ENCODE peak calls at places on chromosome 11, in nine cellular contexts. P is glutamatergic neuron, B is breast epithelium, C is A673, E is lower lobe of right lung, A is body of pancreas, I is cardiac muscle cell, R is thoracic aorta, O is IMR-90. H is an unnamed sample.

GRCh38 chr11:117180661-117181585 is 2.4 kb downstream of the SIDT2 start:
- DNase-seq in C (peak; percentile 92), P (peak; percentile 75), A (peak; percentile 86), R (no peak), E (peak; percentile 87), B (peak; percentile 66), I (peak; percentile 84), O (peak; percentile 70), H (peak; percentile 83)

GRCh38 chr11:73838443-73839122 is 38.1 kb downstream of the COA4 start:
- DNase-seq in B (no peak), I (peak; percentile 74), R (no peak), E (no peak), P (no peak), A (no peak), O (peak; percentile 50), C (no peak), H (no peak)

GRCh38 chr11:130762342-130763037 is 153.8 kb downstream of the SNX19 start:
- DNase-seq in E (peak; percentile 57), R (no peak), A (peak; percentile 46), I (no peak), C (no peak), O (no peak), P (no peak), B (peak; percentile 94), H (no peak)

GRCh38 chr11:33399421-33399820 is 142.2 kb downstream of the HIPK3 start:
- DNase-seq in I (no peak), E (no peak), R (no peak), P (no peak), B (no peak), O (no peak), C (no peak), A (no peak), H (peak; percentile 54)

GRCh38 chr11:94469416-94469815 is 24.2 kb downstream of the MRE11 start:
- DNase-seq in E (no peak), B (no peak), O (peak; percentile 10), R (no peak), P (no peak), C (no peak), I (no peak), A (no peak), H (no peak)

GRCh38 chr11:121372028-121372427 is 79.5 kb downstream of the SC5D start:
- DNase-seq in E (no peak), A (no peak), B (no peak), C (no peak), P (no peak), I (no peak), O (no peak), R (no peak), H (no peak)

GRCh38 chr11:72433455-72434061 is 773 bp downstream of the CLPB start:
- DNase-seq in R (no peak), I (no peak), E (peak; percentile 55), P (no peak), C (no peak), O (no peak), A (no peak), B (no peak), H (no peak)

GRCh38 chr11:95108159-95108611 is 18.5 kb downstream of the ENDOD1 start:
- DNase-seq in I (no peak), P (no peak), C (no peak), R (no peak), B (peak; percentile 64), A (no peak), E (no peak), O (peak; percentile 34), H (no peak)

GRCh38 chr11:79336740-79337517 is 103.9 kb downstream of the TENM4 start:
- DNase-seq in I (no peak), C (no peak), B (no peak), O (peak; percentile 24), E (no peak), R (no peak), P (no peak), A (no peak), H (no peak)

GRCh38 chr11:77609234-77609633 is 19.5 kb downstream of the AQP11 start:
- DNase-seq in R (no peak), B (no peak), C (no peak), E (no peak), A (no peak), O (no peak), I (no peak), P (no peak), H (no peak)

GRCh38 chr11:31706357-31706756 is 104.8 kb downstream of the PAX6 start:
- DNase-seq in C (no peak), O (no peak), B (no peak), R (no peak), E (no peak), A (no peak), I (no peak), P (no peak), H (no peak)

GRCh38 chr11:112050721-112051120 is 23.1 kb downstream of the PIH1D2 start:
- DNase-seq in E (no peak), O (no peak), C (peak; percentile 60), B (no peak), R (no peak), I (no peak), A (no peak), P (no peak), H (no peak)

GRCh38 chr11:24560324-24560723 is 63.5 kb downstream of the LUZP2 start:
- DNase-seq in B (no peak), A (no peak), C (no peak), I (no peak), R (no peak), P (no peak), E (no peak), O (no peak), H (no peak)

GRCh38 chr11:45028921-45029680 is 78.4 kb upstream of the TP53I11 start:
- DNase-seq in P (no peak), O (no peak), C (no peak), A (no peak), E (no peak), I (no peak), B (no peak), R (no peak), H (no peak)

GRCh38 chr11:10325398-10326079 is 20.7 kb downstream of the ADM start:
- DNase-seq in P (no peak), E (no peak), O (peak; percentile 99), R (no peak), B (no peak), C (no peak), I (no peak), A (no peak), H (no peak)

GRCh38 chr11:70625921-70626518 is 227.7 kb downstream of the CTTN start:
- DNase-seq in O (no peak), A (no peak), I (no peak), E (no peak), C (no peak), P (peak; percentile 45), B (no peak), R (no peak), H (no peak)

GRCh38 chr11:66327171-66328035 is 8.8 kb downstream of the RIN1 start:
- DNase-seq in B (no peak), O (peak; percentile 64), E (no peak), P (no peak), R (no peak), A (no peak), C (no peak), I (no peak), H (no peak)

GRCh38 chr11:63939351-63939920 is 634 bp downstream of the NAA40 start:
- DNase-seq in P (no peak), B (no peak), C (peak; percentile 38), A (peak; percentile 34), I (peak; percentile 39), R (no peak), E (no peak), O (no peak), H (no peak)

GRCh38 chr11:126355926-126356897 is 726 bp downstream of the ST3GAL4 start:
- DNase-seq in P (no peak), I (peak; percentile 39), E (peak; percentile 66), C (peak; percentile 57), B (peak; percentile 52), O (no peak), A (no peak), R (no peak), H (peak; percentile 89)
- TF ChIP-seq CTCF in P (no peak), I (no peak), E (no peak), C (no peak), B (no peak), O (no peak), A (no peak), R (no peak), H (no peak)

GRCh38 chr11:86639172-86639571 is 33.2 kb downstream of the ME3 start:
- DNase-seq in B (no peak), P (no peak), C (no peak), R (no peak), I (no peak), O (peak; percentile 66), E (no peak), A (no peak), H (no peak)

GRCh38 chr11:86638673-86639072 is 33.7 kb downstream of the ME3 start:
- DNase-seq in B (no peak), I (no peak), O (no peak), C (no peak), E (no peak), R (no peak), A (no peak), P (no peak), H (no peak)

GRCh38 chr11:86641537-86642270 is 30.7 kb downstream of the ME3 start:
- DNase-seq in I (no peak), P (no peak), R (no peak), O (no peak), B (no peak), E (no peak), A (no peak), C (no peak), H (no peak)

GRCh38 chr11:86636275-86636674 is 36.1 kb downstream of the ME3 start:
- DNase-seq in B (no peak), C (no peak), I (no peak), O (peak; percentile 31), R (no peak), E (no peak), A (no peak), P (no peak), H (no peak)

GRCh38 chr11:86637976-86638375 is 34.4 kb downstream of the ME3 start:
- DNase-seq in O (peak; percentile 49), A (no peak), P (no peak), R (no peak), I (no peak), B (no peak), E (no peak), C (no peak), H (no peak)
- TF ChIP-seq CTCF in O (no peak), A (no peak), P (no peak), R (no peak), I (no peak), B (no peak), E (no peak), C (no peak), H (no peak)

GRCh38 chr11:62497132-62497915 is 49.3 kb downstream of the AHNAK start:
- DNase-seq in B (no peak), I (no peak), R (no peak), A (no peak), C (peak; percentile 81), O (peak; percentile 81), E (no peak), P (no peak), H (no peak)
- TF ChIP-seq CTCF in B (peak; percentile 20), I (peak; percentile 29), R (no peak), A (no peak), C (peak; percentile 68), O (peak; percentile 24), E (peak; percentile 44), P (no peak), H (peak; percentile 53)

DNA sequence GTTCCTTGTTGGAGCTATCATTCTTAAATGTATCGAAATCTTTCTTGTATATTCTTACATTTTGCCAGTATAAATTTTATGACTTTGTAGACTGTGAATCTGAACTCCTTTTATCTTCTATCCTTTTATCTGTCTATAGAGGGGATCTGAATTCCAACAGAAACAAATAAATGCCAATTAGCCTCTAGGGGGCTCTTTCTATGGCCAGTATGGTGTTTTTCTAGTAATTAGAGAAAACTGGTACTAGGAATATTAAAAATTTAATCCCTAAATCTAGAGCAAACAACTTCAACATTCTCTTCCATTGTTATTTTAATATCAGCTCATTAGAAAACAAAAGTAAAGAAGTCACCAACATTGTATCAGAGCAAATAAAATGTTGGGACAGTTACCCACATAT is 21.5 kb upstream of the CAT start:
- DNase-seq in O (no peak), P (no peak), R (no peak), C (no peak), A (no peak), B (no peak), I (no peak), E (no peak), H (no peak)
- TF ChIP-seq CTCF in O (peak; percentile 4), P (no peak), R (no peak), C (peak; percentile 51), A (no peak), B (no peak), I (no peak), E (no peak), H (no peak)